ENCODE peak calls at places on chromosomes 7 and 10, in seven cellular contexts. P is uterus, Y is thyroid gland, G is heart left ventricle, A is sigmoid colon, J is AG04450, Z is OCI-LY7. Q is an unnamed sample.

GRCh38 chr7:143205560-143206293 is 16.1 kb upstream of the TAS2R40 start:
- DNase-seq in G (peak), A (peak), P (no peak), Y (no peak), Z (peak), J (no peak), Q (no peak)

GRCh38 chr7:134040988-134041387 is 86.2 kb upstream of the LRGUK start:
- DNase-seq in A (no peak), J (no peak), P (no peak), Y (no peak), Z (no peak), G (no peak), Q (no peak)

GRCh38 chr7:107173691-107174406 is 5.0 kb downstream of the HBP1 start:
- DNase-seq in Z (no peak), P (no peak), J (no peak), G (no peak), A (no peak), Y (no peak), Q (no peak)

GRCh38 chr10:104640339-104641149 is 546 bp upstream of the SORCS3 start:
- DNase-seq in Z (no peak), J (no peak), Y (no peak), A (no peak), G (no peak), P (no peak), Q (peak)

GRCh38 chr7:835021-835420 is 2.7 kb downstream of the SUN1 start:
- DNase-seq in P (no peak), J (no peak), G (no peak), A (no peak), Y (no peak), Z (no peak), Q (peak)

GRCh38 chr10:114635797-114636550 is 22.1 kb downstream of the ABLIM1 start:
- DNase-seq in Z (no peak), A (no peak), P (no peak), G (no peak), J (no peak), Y (no peak), Q (no peak)

GRCh38 chr7:83426325-83426724 is 222.6 kb downstream of the SEMA3E start:
- DNase-seq in Z (no peak), J (no peak), G (no peak), A (no peak), P (no peak), Y (no peak), Q (no peak)

GRCh38 chr10:74544106-74544505 is 282.3 kb upstream of the KAT6B start:
- DNase-seq in P (no peak), Y (no peak), J (no peak), G (no peak), A (no peak), Z (no peak), Q (no peak)

GRCh38 chr10:122864901-122865300 is 14.5 kb downstream of the FAM24B start:
- DNase-seq in P (no peak), Z (no peak), G (no peak), J (no peak), Y (no peak), A (no peak), Q (no peak)

GRCh38 chr7:10973942-10974716 is 457 bp downstream of the PHF14 start:
- DNase-seq in Y (peak), P (peak), A (no peak), Z (peak), J (no peak), G (peak), Q (peak)

GRCh38 chr10:93357680-93358079 is 124.5 kb downstream of the MYOF start:
- DNase-seq in A (no peak), Z (peak), P (no peak), Y (no peak), G (no peak), J (no peak), Q (no peak)

GRCh38 chr10:29105516-29106215 is 183.2 kb upstream of the LYZL1 start:
- DNase-seq in P (no peak), G (no peak), A (no peak), Z (no peak), Y (no peak), J (peak), Q (no peak)

GRCh38 chr10:118504044-118504944 is 91.2 kb downstream of the PRLHR start:
- DNase-seq in J (no peak), Y (no peak), A (no peak), G (no peak), P (no peak), Z (no peak), Q (no peak)

GRCh38 chr7:2452074-2452507 is 24.1 kb downstream of the GRIFIN start:
- DNase-seq in J (no peak), Y (no peak), P (no peak), A (no peak), Z (no peak), G (no peak), Q (peak)

GRCh38 chr10:3873728-3874461 is 88.9 kb upstream of the KLF6 start:
- DNase-seq in J (no peak), P (no peak), Z (peak), G (no peak), A (no peak), Y (no peak), Q (no peak)
- H3K27ac ChIP-seq in J (no peak), P (no peak), Z (no peak), G (no peak), A (peak), Y (no peak), Q (no peak)

GRCh38 chr7:157386979-157387800 is 50.4 kb downstream of the DNAJB6 start:
- DNase-seq in J (peak), Y (peak), Z (peak), G (peak), P (peak), A (peak), Q (peak)
- H3K4me3 ChIP-seq in J (no peak), Y (no peak), Z (peak), G (no peak), P (no peak), A (no peak), Q (no peak)

DNA sequence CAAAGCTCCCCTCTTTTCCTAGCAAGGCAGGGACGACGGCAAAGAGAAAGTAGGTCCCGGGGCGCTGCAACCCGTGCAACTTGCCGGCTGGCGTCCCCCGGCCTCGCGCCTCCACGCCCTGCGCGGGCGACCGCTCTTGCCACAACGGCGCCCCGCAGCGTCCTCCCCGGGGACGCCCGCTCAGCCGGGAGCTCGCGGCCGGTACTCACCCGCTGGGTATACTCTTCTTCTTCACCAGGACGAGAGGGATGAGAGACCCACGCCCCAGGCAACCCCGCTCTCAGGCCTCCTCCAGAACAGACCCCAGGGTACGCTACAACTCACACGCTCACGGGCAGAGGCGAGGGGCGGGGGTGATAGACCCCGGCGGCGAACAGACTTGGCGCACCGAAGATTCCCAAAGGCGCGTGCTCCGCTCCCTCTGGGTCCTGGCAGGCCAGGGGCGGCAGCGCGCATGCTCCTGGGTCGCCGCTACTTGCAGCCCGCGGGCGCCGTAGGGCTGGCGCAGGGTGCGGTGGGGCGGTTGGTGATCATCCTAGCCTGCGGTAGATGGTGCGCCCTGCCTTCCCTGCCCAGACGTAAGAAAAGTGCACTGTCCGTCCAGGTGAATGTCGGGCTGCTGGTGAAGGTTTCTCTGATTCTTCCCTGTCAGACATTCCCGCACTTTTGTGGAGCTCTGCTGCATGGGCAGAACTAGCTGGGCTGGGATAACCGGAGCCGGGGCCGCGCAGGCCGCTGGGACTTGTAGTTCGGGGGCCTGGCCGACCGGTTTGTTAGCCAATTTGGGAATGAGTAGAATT is at the start of gene CC2D2B:
- DNase-seq in A (peak), P (peak), Y (peak), Z (peak), J (peak), G (peak), Q (peak)
- H3K27ac ChIP-seq in A (peak), P (peak), Y (peak), Z (no peak), J (peak), G (peak), Q (peak)

GRCh38 chr7:23247101-23247601 is 576 bp downstream of the GPNMB start:
- DNase-seq in J (no peak), P (no peak), Z (no peak), Y (no peak), A (no peak), G (no peak), Q (no peak)

GRCh38 chr7:23244335-23244635 is 2.3 kb upstream of the GPNMB start:
- DNase-seq in Z (no peak), A (no peak), G (no peak), Y (no peak), P (no peak), J (no peak), Q (no peak)

GRCh38 chr7:23247602-23248335 is 1.2 kb downstream of the GPNMB start:
- DNase-seq in A (peak), P (peak), Y (no peak), Z (no peak), J (no peak), G (peak), Q (peak)

GRCh38 chr7:23249486-23249885 is 2.9 kb downstream of the GPNMB start:
- DNase-seq in P (no peak), Y (no peak), Z (no peak), A (no peak), G (no peak), J (no peak), Q (no peak)

GRCh38 chr7:23246540-23246939 is at the start of gene GPNMB:
- DNase-seq in Z (no peak), G (peak), P (peak), J (peak), Y (no peak), A (peak), Q (no peak)
- H3K4me3 ChIP-seq in Z (no peak), G (peak), P (peak), J (peak), Y (no peak), A (peak), Q (peak)